ENCODE peak calls at places on chromosomes 3 and 15, in nine cellular contexts. P is mucosa of descending colon, R is H1, B is esophagus squamous epithelium, H is adrenal gland, Q is RWPE1, X is left ventricle myocardium inferior, J is suprapubic skin, D is heart right ventricle. N is an unnamed sample.

GRCh38 chr3:83928391-83928790 is 1030.4 kb upstream of the CADM2 start:
- DNase-seq in Q (no peak), R (peak), P (no peak), J (no peak), H (no peak), B (no peak), D (no peak), X (no peak), N (no peak)

GRCh38 chr3:194808709-194809108 is 123.0 kb downstream of the FAM43A start:
- DNase-seq in X (no peak), B (no peak), J (no peak), H (peak), Q (peak), P (no peak), D (no peak), R (no peak), N (no peak)

GRCh38 chr3:156769661-156770654 is 56.2 kb upstream of the LEKR1 start:
- DNase-seq in B (no peak), D (no peak), J (no peak), X (no peak), P (no peak), H (no peak), R (no peak), Q (no peak), N (no peak)

GRCh38 chr3:20669675-20670074 is 483.7 kb upstream of the SGO1 start:
- DNase-seq in Q (no peak), H (no peak), X (no peak), J (no peak), P (no peak), R (no peak), D (no peak), B (no peak), N (no peak)

GRCh38 chr3:58135712-58136543 is 74.8 kb downstream of the DNASE1L3 start:
- DNase-seq in Q (no peak), D (peak), X (peak), B (no peak), J (no peak), H (peak), P (no peak), R (no peak), N (no peak)

GRCh38 chr15:61367953-61368352 is 138.9 kb upstream of the RORA start:
- DNase-seq in H (no peak), Q (no peak), X (no peak), P (no peak), D (no peak), J (no peak), R (no peak), B (no peak), N (no peak)

GRCh38 chr3:1179116-1179515 is 86.3 kb downstream of the CNTN6 start:
- DNase-seq in X (no peak), B (no peak), Q (no peak), R (no peak), H (no peak), D (no peak), J (no peak), P (no peak), N (no peak)

GRCh38 chr15:83992356-83993031 is 243.1 kb upstream of the GOLGA6L4 start:
- DNase-seq in P (no peak), Q (no peak), X (no peak), D (no peak), J (no peak), R (no peak), H (no peak), B (no peak), N (no peak)

GRCh38 chr3:170585008-170585936 is 603 bp downstream of the SLC7A14 start:
- DNase-seq in H (no peak), P (no peak), B (no peak), Q (no peak), X (no peak), D (no peak), R (peak), J (no peak), N (no peak)

GRCh38 chr15:75483961-75484360 is 32.5 kb upstream of the SIN3A start:
- DNase-seq in Q (no peak), J (no peak), R (no peak), B (no peak), D (no peak), X (no peak), H (no peak), P (no peak), N (no peak)

GRCh38 chr3:16402451-16402850 is 111.0 kb downstream of the RFTN1 start:
- DNase-seq in R (no peak), H (no peak), D (no peak), J (no peak), B (no peak), P (no peak), Q (peak), X (no peak), N (no peak)

GRCh38 chr3:126941721-126942270 is 41.1 kb upstream of the PLXNA1 start:
- DNase-seq in D (no peak), X (no peak), P (no peak), R (no peak), H (no peak), Q (no peak), J (no peak), B (no peak), N (no peak)

GRCh38 chr3:152611905-152612304 is 223.0 kb upstream of the P2RY1 start:
- DNase-seq in J (no peak), X (no peak), P (no peak), D (no peak), Q (no peak), R (no peak), B (no peak), H (no peak), N (no peak)

GRCh38 chr3:152609891-152610290 is 225.0 kb upstream of the P2RY1 start:
- DNase-seq in P (no peak), B (no peak), Q (no peak), R (no peak), H (no peak), D (no peak), X (no peak), J (no peak), N (no peak)

GRCh38 chr3:152610621-152611020 is 224.3 kb upstream of the P2RY1 start:
- DNase-seq in D (no peak), J (no peak), B (no peak), X (no peak), H (no peak), Q (no peak), R (no peak), P (no peak), N (no peak)

DNA sequence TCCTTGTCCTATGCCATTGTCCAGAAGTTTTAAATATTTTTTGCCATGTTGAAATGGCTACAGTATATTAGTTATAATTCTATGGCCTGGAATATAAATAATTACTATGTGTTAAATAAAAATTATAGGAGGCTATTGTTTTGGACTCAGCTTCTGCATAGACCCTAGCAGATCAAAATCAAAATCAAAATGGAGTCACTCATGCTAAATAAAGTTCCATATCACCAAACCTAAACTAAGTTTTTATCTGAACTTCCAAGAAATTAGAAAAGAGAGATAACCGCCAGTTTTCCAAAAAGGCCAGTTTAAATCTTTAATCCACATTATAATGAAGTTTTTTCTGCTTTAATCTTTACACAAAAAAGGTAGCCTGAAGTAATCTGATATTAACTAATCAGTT is 227.8 kb upstream of the P2RY1 start:
- DNase-seq in J (no peak), D (no peak), R (no peak), X (no peak), B (no peak), Q (no peak), H (no peak), P (no peak), N (no peak)
- TF ChIP-seq CTCF in J (no peak), D (no peak), R (no peak), X (no peak), B (no peak), Q (no peak), H (no peak), P (no peak), N (no peak)

GRCh38 chr15:52336530-52336929 is 40.9 kb upstream of the MYO5C start:
- DNase-seq in X (no peak), R (no peak), H (no peak), Q (no peak), P (no peak), D (no peak), B (no peak), J (no peak), N (no peak)
- TF ChIP-seq CTCF in X (peak), R (no peak), H (no peak), Q (no peak), P (no peak), D (peak), B (peak), J (no peak), N (no peak)

GRCh38 chr3:30518201-30518864 is 88.1 kb upstream of the TGFBR2 start:
- DNase-seq in P (no peak), X (peak), B (no peak), H (peak), R (no peak), J (no peak), Q (peak), D (no peak), N (no peak)
- TF ChIP-seq CTCF in P (no peak), X (peak), B (no peak), H (no peak), R (no peak), J (no peak), Q (peak), D (peak), N (no peak)

GRCh38 chr3:148727242-148727641 is 29.5 kb downstream of the AGTR1 start:
- DNase-seq in X (no peak), J (no peak), Q (peak), H (peak), B (no peak), P (no peak), D (no peak), R (peak), N (no peak)
- TF ChIP-seq CTCF in X (peak), J (no peak), Q (no peak), H (peak), B (no peak), P (no peak), D (peak), R (peak), N (no peak)

GRCh38 chr3:193229851-193230250 is 11.2 kb upstream of the PLAAT1 start:
- DNase-seq in P (no peak), Q (no peak), X (no peak), D (no peak), B (no peak), J (no peak), R (no peak), H (no peak), N (no peak)

GRCh38 chr3:193231201-193231600 is 9.8 kb upstream of the PLAAT1 start:
- DNase-seq in Q (peak), D (no peak), P (no peak), X (no peak), J (no peak), H (no peak), B (no peak), R (no peak), N (no peak)

GRCh38 chr3:193228206-193228605 is 12.8 kb upstream of the PLAAT1 start:
- DNase-seq in Q (no peak), D (no peak), P (no peak), R (no peak), B (no peak), H (no peak), J (no peak), X (no peak), N (no peak)

GRCh38 chr3:193225726-193226125 is 15.3 kb upstream of the PLAAT1 start:
- DNase-seq in P (no peak), D (no peak), Q (no peak), B (no peak), R (no peak), H (no peak), X (no peak), J (no peak), N (no peak)
- TF ChIP-seq CTCF in P (no peak), D (no peak), Q (no peak), B (no peak), R (no peak), H (no peak), X (no peak), J (no peak), N (no peak)

GRCh38 chr15:79450648-79451047 is 18.5 kb downstream of the MINAR1 start:
- DNase-seq in Q (no peak), J (no peak), P (no peak), H (no peak), D (no peak), X (no peak), R (no peak), B (no peak), N (no peak)
- TF ChIP-seq CTCF in Q (no peak), J (no peak), P (no peak), H (no peak), D (no peak), X (no peak), R (no peak), B (peak), N (no peak)

GRCh38 chr3:181694805-181695660 is 16.7 kb upstream of the SOX2 start:
- DNase-seq in B (no peak), X (peak), Q (no peak), J (peak), H (peak), P (no peak), R (peak), D (peak), N (no peak)
- TF ChIP-seq CTCF in B (peak), X (peak), Q (peak), J (peak), H (no peak), P (no peak), R (peak), D (peak), N (no peak)

GRCh38 chr3:173538410-173538809 is 140.9 kb downstream of the NLGN1 start:
- DNase-seq in X (no peak), Q (no peak), J (no peak), R (no peak), H (no peak), B (no peak), D (no peak), P (no peak), N (no peak)
- TF ChIP-seq CTCF in X (no peak), Q (no peak), J (no peak), R (peak), H (no peak), B (no peak), D (no peak), P (no peak), N (no peak)

N was measured in omental fat pad.